ENCODE peak calls at places on chromosome 15, in five cellular contexts. L is HCT116, K is K562, N is HepG2, O is WTC11. B is an unnamed sample.

GRCh38 chr15:94125131-94125530 is 106.2 kb upstream of the MCTP2 start:
- DNase-seq in L (no peak), K (no peak), N (no peak), O (no peak), B (no peak)

GRCh38 chr15:69044899-69045298 is 30.4 kb downstream of the NOX5 start:
- DNase-seq in L (no peak), K (no peak), N (no peak), O (no peak), B (no peak)

GRCh38 chr15:92082217-92082843 is 228.8 kb downstream of the SLCO3A1 start:
- DNase-seq in L (peak), K (peak), N (peak), O (peak), B (peak)

GRCh38 chr15:54282228-54282836 is 304.1 kb downstream of the UNC13C start:
- DNase-seq in L (no peak), K (no peak), N (peak), O (peak), B (no peak)

GRCh38 chr15:72184165-72184811 is 13.3 kb downstream of the GRAMD2A start:
- DNase-seq in L (peak), K (no peak), N (peak), O (peak), B (no peak)

GRCh38 chr15:79195802-79196201 is 86.7 kb upstream of the ANKRD34C start:
- DNase-seq in L (no peak), K (no peak), N (no peak), O (peak), B (peak)

GRCh38 chr15:72784233-72784876 is 797 bp upstream of the ADPGK start:
- DNase-seq in L (peak), K (peak), N (peak), O (no peak), B (no peak)

GRCh38 chr15:77533986-77534385 is 98.7 kb downstream of the LINGO1 start:
- DNase-seq in L (no peak), K (no peak), N (no peak), O (peak), B (no peak)

GRCh38 chr15:48717458-48717857 is 71.9 kb upstream of the FBN1 start:
- DNase-seq in L (no peak), K (no peak), N (no peak), O (no peak), B (no peak)

GRCh38 chr15:52782514-52782913 is 7.6 kb downstream of the ONECUT1 start:
- DNase-seq in L (no peak), K (no peak), N (no peak), O (no peak), B (no peak)

GRCh38 chr15:86165263-86166204 is 85.9 kb downstream of the AGBL1 start:
- DNase-seq in L (no peak), K (no peak), N (no peak), O (no peak), B (no peak)

GRCh38 chr15:78909791-78910228 is 35.0 kb downstream of the CTSH start:
- DNase-seq in L (peak), K (peak), N (peak), O (peak), B (no peak)

GRCh38 chr15:65935391-65935790 is 66.1 kb downstream of the RAB11A start:
- DNase-seq in L (no peak), K (no peak), N (no peak), O (no peak), B (no peak)

GRCh38 chr15:39453500-39454073 is 127.3 kb upstream of the THBS1 start:
- DNase-seq in L (no peak), K (no peak), N (no peak), O (no peak), B (no peak)

GRCh38 chr15:57302640-57303257 is 73.6 kb upstream of the CGNL1 start:
- DNase-seq in L (no peak), K (no peak), N (peak), O (no peak), B (no peak)

GRCh38 chr15:40282144-40282869 is 557 bp downstream of the ANKRD63 start:
- DNase-seq in L (no peak), K (peak), N (peak), O (peak), B (no peak)

GRCh38 chr15:45612790-45613415 is 21.9 kb upstream of the SQOR start:
- DNase-seq in L (no peak), K (no peak), N (no peak), O (no peak), B (no peak)

GRCh38 chr15:62953496-62953895 is 89.1 kb upstream of the TPM1 start:
- DNase-seq in L (no peak), K (no peak), N (no peak), O (no peak), B (no peak)

GRCh38 chr15:31079519-31079918 is 22.0 kb downstream of the TRPM1 start:
- DNase-seq in L (no peak), K (no peak), N (no peak), O (no peak), B (no peak)

GRCh38 chr15:95416576-95416975 is 913.9 kb upstream of the NR2F2 start:
- DNase-seq in L (no peak), K (no peak), N (no peak), O (no peak), B (no peak)

GRCh38 chr15:39502616-39503195 is 78.2 kb upstream of the THBS1 start:
- DNase-seq in L (no peak), K (no peak), N (no peak), O (no peak), B (no peak)

GRCh38 chr15:58212909-58213526 is 74.8 kb downstream of the AQP9 start:
- DNase-seq in L (no peak), K (peak), N (peak), O (no peak), B (no peak)

GRCh38 chr15:51647128-51647562 is 24.6 kb upstream of the DMXL2 start:
- DNase-seq in L (no peak), K (peak), N (no peak), O (no peak), B (no peak)

GRCh38 chr15:64586259-64586658 is 125.9 kb downstream of the ZNF609 start:
- DNase-seq in L (no peak), K (no peak), N (no peak), O (peak), B (no peak)

GRCh38 chr15:94177112-94177511 is 54.2 kb upstream of the MCTP2 start:
- DNase-seq in L (no peak), K (no peak), N (no peak), O (no peak), B (no peak)

GRCh38 chr15:69909719-69910444 is 187.8 kb downstream of the TLE3 start:
- DNase-seq in L (peak), K (peak), N (no peak), O (no peak), B (no peak)

DNA sequence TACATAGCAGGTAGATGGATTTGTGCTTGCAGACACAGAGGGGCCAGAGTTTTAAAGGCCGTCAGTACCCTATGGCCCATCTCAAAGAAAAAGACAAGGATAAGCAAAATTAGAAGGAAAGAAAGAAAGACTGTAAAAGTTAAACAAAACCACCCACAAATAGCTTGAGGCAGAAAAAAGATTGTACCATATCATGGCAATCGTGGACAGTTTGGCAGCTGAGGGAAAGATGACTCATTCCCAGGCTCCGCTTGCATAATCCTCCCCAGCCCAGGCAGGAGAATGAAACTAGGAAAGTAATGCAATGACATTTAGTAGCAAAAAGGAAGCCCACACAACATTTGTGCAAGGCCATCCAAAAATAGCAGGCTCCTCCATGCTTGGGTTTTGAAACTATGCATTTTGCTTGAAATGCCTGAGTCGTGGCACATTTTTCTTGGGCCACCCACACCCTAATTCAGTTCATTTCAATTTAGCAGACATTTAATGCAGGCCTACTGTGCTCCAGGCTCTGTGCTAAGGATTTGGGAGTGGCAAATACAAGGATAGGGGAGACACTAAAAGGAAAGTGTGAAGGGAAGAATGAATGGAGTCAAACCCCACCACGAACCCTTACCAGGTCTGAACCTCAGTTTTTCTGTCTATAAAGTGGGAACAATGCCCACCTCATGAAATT is 40.9 kb upstream of the SMAD3 start:
- DNase-seq in L (peak), K (peak), N (peak), O (no peak), B (no peak)
- TF ChIP-seq ATF3 in L (no peak), K (peak), N (peak), O (no peak), B (no peak)

DNA sequence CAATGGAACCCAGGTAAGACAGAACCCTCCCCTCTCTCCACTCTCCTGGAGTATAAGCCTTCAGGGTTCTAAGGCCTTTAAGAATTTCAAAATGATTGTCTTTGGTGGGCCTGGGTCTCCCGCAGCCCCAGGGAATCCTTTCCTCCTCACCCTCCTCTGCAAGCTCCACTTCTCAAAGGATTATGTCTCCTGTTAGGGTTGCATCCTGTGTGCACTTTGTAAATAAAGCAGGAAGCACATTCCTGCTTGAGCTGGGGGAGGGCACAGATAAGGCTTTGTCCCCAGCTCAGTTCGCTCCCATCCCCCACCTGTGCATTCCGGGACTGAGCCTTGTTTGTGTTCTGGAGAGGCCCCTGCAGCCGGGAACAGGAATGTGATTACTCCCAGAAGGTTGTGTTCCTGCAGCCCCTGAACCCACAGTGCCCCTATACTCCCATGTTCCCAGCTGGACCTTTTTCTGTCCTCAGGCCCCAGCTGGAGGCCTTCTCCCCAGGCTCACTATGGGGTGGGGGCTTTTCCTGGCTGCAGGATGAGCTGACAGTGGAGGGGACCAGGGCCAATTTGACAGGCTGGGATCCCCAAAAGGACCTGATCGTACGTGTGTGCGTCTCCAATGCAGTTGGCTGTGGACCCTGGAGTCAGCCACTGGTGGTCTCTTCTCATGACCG is 9.5 kb downstream of the TYRO3 start:
- DNase-seq in L (no peak), K (peak), N (peak), O (peak), B (peak)
- TF ChIP-seq ATF3 in L (no peak), K (no peak), N (no peak), O (no peak), B (no peak)

DNA sequence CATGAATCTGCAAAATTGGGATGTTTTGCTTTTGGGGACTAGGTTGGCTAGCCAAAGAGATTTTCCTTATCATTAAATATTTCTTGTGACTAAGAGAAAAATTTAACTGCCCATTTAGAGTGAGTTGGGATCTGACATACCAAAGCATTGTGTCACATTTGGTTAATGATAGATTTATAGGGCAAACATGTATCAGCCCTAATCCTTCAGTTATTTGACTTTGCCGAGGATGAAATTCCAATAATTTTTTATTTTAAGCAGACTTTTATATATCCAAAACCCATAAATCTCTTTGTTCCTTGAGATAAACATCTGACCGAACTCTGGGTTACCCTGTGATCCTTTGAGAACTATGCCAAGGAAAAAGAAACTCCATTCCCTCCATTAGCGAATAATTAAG is 218.9 kb downstream of the CDIN1 start:
- DNase-seq in L (no peak), K (no peak), N (no peak), O (no peak), B (no peak)
- TF ChIP-seq ATF3 in L (no peak), K (no peak), N (no peak), O (no peak), B (no peak)

GRCh38 chr15:74242296-74242929 is 6.3 kb downstream of the CCDC33 start:
- DNase-seq in L (peak), K (peak), N (peak), O (no peak), B (no peak)

GRCh38 chr15:74240897-74241614 is 4.9 kb downstream of the CCDC33 start:
- DNase-seq in L (no peak), K (no peak), N (no peak), O (no peak), B (no peak)

GRCh38 chr15:74238984-74239645 is 3.0 kb downstream of the CCDC33 start:
- DNase-seq in L (no peak), K (no peak), N (no peak), O (no peak), B (no peak)

GRCh38 chr15:74243431-74243830 is 7.3 kb downstream of the CCDC33 start:
- DNase-seq in L (no peak), K (no peak), N (no peak), O (no peak), B (no peak)

GRCh38 chr15:74240002-74240568 is 4.0 kb downstream of the CCDC33 start:
- DNase-seq in L (peak), K (no peak), N (peak), O (peak), B (no peak)
- TF ChIP-seq ATF3 in L (no peak), K (no peak), N (no peak), O (no peak), B (no peak)

DNA sequence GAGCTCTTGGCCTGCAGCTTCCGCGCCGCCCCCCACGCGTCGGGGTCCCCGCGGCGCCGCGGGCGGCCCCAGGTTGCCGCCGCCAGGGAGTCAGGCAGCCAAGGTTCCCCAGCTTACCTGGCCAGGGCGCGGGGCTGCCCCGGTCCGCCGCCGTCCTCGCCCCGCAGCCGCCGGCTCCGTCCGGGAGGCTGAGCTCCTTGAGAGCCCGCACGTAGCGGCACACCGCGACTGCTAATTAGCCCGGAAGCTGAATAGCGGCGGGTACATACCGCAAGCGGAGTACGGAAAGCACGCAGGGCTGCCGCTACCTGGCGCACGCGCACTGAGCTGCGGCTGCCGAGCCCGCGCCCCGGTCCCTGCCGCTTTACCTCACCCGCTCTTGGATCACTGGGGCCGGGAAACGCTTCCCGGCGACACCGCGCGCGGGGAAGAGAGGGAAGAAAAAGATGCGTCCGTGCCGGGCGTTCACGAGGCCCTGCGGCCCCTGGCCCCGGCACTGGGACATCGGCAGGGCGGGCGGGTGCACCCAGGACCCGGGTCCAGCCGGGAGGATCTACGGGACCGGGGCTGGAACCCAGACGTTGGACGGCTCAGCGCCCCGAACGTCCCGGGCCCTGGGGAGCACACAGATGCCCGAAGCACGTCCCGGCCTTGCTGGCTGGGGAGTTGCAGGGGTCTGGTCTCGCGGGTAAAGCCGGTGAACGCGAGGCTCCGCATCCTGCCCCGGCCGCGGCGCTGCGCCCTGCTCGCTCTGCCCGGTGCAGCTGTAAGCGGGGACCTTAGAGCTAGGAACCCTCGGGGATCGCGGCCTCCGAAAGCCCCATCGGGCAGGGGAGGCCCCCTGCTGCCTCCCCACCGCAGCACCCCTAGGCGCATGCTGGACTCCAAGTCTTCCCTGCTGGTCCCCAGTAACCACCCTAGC is at the start of gene GOLGA8B:
- DNase-seq in L (peak), K (peak), N (peak), O (peak), B (no peak)
- TF ChIP-seq ATF3 in L (no peak), K (no peak), N (no peak), O (no peak), B (no peak)

B was measured in H1.